ENCODE peak calls at places on chromosome 19, in nine cellular contexts. K is tibial nerve, W is right lobe of liver, N is Peyer's patch, R is uterus, Z is A549, H is H1, L is testis, E is NB4. B is an unnamed sample.

GRCh38 chr19:3655402-3656072 is 28.9 kb upstream of the CACTIN start:
- DNase-seq in K (no peak), W (no peak), N (no peak), R (peak; percentile 62), Z (no peak), H (no peak), L (no peak), E (peak; percentile 41), B (no peak)

GRCh38 chr19:45402469-45403070 is 2.3 kb downstream of the PPP1R13L start:
- DNase-seq in K (no peak), W (peak; percentile 50), N (peak; percentile 77), R (no peak), Z (peak; percentile 96), H (peak; percentile 88), L (no peak), E (peak; percentile 26), B (peak; percentile 76)

GRCh38 chr19:16446108-16447014 is 25.4 kb downstream of the EPS15L1 start:
- DNase-seq in K (no peak), W (no peak), N (peak; percentile 73), R (no peak), Z (no peak), H (no peak), L (no peak), E (no peak), B (no peak)

GRCh38 chr19:34172661-34173144 is 399 bp downstream of the LSM14A start:
- DNase-seq in K (no peak), W (no peak), N (peak; percentile 52), R (no peak), Z (no peak), H (no peak), L (peak; percentile 27), E (no peak), B (no peak)

GRCh38 chr19:8396563-8397203 is 6.5 kb downstream of the RAB11B start:
- DNase-seq in K (no peak), W (no peak), N (peak; percentile 84), R (peak; percentile 72), Z (peak; percentile 38), H (peak; percentile 90), L (peak; percentile 68), E (peak; percentile 90), B (peak; percentile 62)

GRCh38 chr19:18814063-18814462 is 17.7 kb upstream of the UPF1 start:
- DNase-seq in K (no peak), W (no peak), N (no peak), R (peak; percentile 42), Z (no peak), H (no peak), L (peak; percentile 63), E (no peak), B (no peak)

GRCh38 chr19:32708457-32708856 is 11.1 kb upstream of the TDRD12 start:
- DNase-seq in K (no peak), W (no peak), N (no peak), R (no peak), Z (no peak), H (no peak), L (no peak), E (no peak), B (no peak)

GRCh38 chr19:10517361-10517759 is at the start of gene S1PR5:
- DNase-seq in K (no peak), W (no peak), N (no peak), R (no peak), Z (peak; percentile 35), H (no peak), L (no peak), E (no peak), B (peak; percentile 38)

GRCh38 chr19:31992750-31993149 is 352.7 kb upstream of the ZNF507 start:
- DNase-seq in K (no peak), W (no peak), N (no peak), R (no peak), Z (no peak), H (peak; percentile 28), L (no peak), E (no peak), B (no peak)

GRCh38 chr19:46030861-46031550 is 8.2 kb upstream of the PGLYRP1 start:
- DNase-seq in K (no peak), W (no peak), N (peak; percentile 11), R (no peak), Z (no peak), H (no peak), L (no peak), E (no peak), B (no peak)

GRCh38 chr19:1408300-1409203 is 1.2 kb downstream of the DAZAP1 start:
- DNase-seq in K (no peak), W (no peak), N (peak; percentile 70), R (peak; percentile 37), Z (no peak), H (no peak), L (peak; percentile 40), E (peak; percentile 62), B (peak; percentile 59)

GRCh38 chr19:39645800-39646411 is 9.8 kb upstream of the LGALS16 start:
- DNase-seq in K (no peak), W (no peak), N (no peak), R (no peak), Z (no peak), H (peak; percentile 63), L (peak; percentile 20), E (peak; percentile 16), B (no peak)

GRCh38 chr19:40387151-40387550 is 2.8 kb downstream of the HIPK4 start:
- DNase-seq in K (no peak), W (no peak), N (no peak), R (no peak), Z (no peak), H (no peak), L (no peak), E (no peak), B (no peak)

GRCh38 chr19:5686326-5686646 is 3.8 kb upstream of the RPL36 start:
- DNase-seq in K (no peak), W (no peak), N (no peak), R (no peak), Z (no peak), H (no peak), L (no peak), E (no peak), B (no peak)
- H3K4me3 ChIP-seq in K (peak overlapping the region; percentile 63), W (peak overlapping the region; percentile 56), N (peak overlapping the region; percentile 64), R (peak overlapping the region; percentile 48), Z (peak overlapping the region; percentile 65), H (peak overlapping the region; percentile 49), L (peak overlapping the region; percentile 47), E (no peak overlapping the region), B (peak overlapping the region; percentile 63)

GRCh38 chr19:4791183-4792018 is at the start of gene FEM1A:
- DNase-seq in K (peak; percentile 98), W (peak; percentile 100), N (peak; percentile 100), R (peak; percentile 99), Z (peak; percentile 91), H (peak; percentile 99), L (peak; percentile 100), E (peak; percentile 99), B (peak; percentile 99)

GRCh38 chr19:4800591-4801081 is 9.1 kb downstream of the FEM1A start:
- DNase-seq in K (no peak), W (peak; percentile 51), N (no peak), R (no peak), Z (no peak), H (no peak), L (no peak), E (no peak), B (peak; percentile 45)

GRCh38 chr19:4801085-4801619 is 9.6 kb downstream of the FEM1A start:
- DNase-seq in K (no peak), W (no peak), N (no peak), R (no peak), Z (no peak), H (no peak), L (no peak), E (no peak), B (no peak)

GRCh38 chr19:4794971-4795370 is 3.4 kb downstream of the FEM1A start:
- DNase-seq in K (no peak), W (no peak), N (no peak), R (no peak), Z (no peak), H (no peak), L (no peak), E (no peak), B (no peak)

GRCh38 chr19:4795400-4795799 is 3.9 kb downstream of the FEM1A start:
- DNase-seq in K (no peak), W (no peak), N (no peak), R (no peak), Z (no peak), H (no peak), L (no peak), E (no peak), B (no peak)
- TF ChIP-seq CTCF in K (no peak), W (no peak), N (no peak), R (no peak), Z (no peak), H (no peak), L (no peak), E (no peak), B (no peak)

DNA sequence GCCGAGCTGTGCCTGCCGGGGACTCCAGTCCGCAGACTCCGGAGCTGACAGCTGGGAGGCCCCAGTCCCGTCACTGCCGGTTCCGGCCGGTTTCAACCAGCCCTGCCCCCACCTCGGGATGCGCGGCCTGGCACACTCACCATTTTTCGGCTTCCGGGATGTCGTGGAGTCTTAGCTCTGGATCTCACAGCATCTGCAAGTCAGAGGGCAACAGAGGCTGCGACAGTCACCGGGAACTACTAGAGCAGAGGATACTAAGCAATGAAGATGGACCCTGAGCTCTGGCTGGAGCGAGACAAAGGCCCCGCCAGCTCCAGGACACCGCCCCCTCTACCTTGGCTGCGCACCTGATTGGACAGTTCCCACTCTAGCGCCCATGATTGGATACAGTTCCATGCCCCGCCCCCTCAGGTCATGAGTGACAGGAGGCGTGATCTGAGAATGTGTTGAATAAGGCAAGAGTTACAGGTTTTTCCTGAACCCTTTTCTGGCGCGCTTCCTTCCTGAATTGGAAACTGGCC is at the start of gene ZNF682:
- DNase-seq in K (peak; percentile 96), W (peak; percentile 92), N (peak; percentile 98), R (peak; percentile 94), Z (no peak), H (peak; percentile 98), L (peak; percentile 99), E (peak; percentile 92), B (peak; percentile 96)
- TF ChIP-seq POLR2A in K (peak; percentile 40), W (no peak), N (peak; percentile 17), R (no peak), Z (no peak), H (peak; percentile 75), L (no peak), E (no peak), B (peak; percentile 38)

GRCh38 chr19:51547397-51548212 is 16.1 kb upstream of the SIGLEC6 start:
- DNase-seq in K (no peak), W (no peak), N (no peak), R (no peak), Z (no peak), H (no peak), L (no peak), E (peak; percentile 82), B (no peak)

GRCh38 chr19:51549533-51550324 is 18.3 kb upstream of the SIGLEC6 start:
- DNase-seq in K (no peak), W (no peak), N (no peak), R (no peak), Z (no peak), H (no peak), L (no peak), E (no peak), B (no peak)

GRCh38 chr19:51548213-51548651 is 16.8 kb upstream of the SIGLEC6 start:
- DNase-seq in K (no peak), W (no peak), N (no peak), R (no peak), Z (no peak), H (no peak), L (no peak), E (peak; percentile 45), B (no peak)

GRCh38 chr19:51546650-51547396 is 15.4 kb upstream of the SIGLEC6 start:
- DNase-seq in K (no peak), W (no peak), N (no peak), R (no peak), Z (no peak), H (no peak), L (no peak), E (peak; percentile 98), B (no peak)

GRCh38 chr19:51548891-51549305 is 17.4 kb upstream of the SIGLEC6 start:
- DNase-seq in K (no peak), W (no peak), N (no peak), R (no peak), Z (no peak), H (no peak), L (no peak), E (no peak), B (no peak)
- H3K4me3 ChIP-seq in K (no peak overlapping the region), W (no peak overlapping the region), N (no peak overlapping the region), R (no peak overlapping the region), Z (no peak overlapping the region), H (no peak overlapping the region), L (no peak overlapping the region), E (no peak overlapping the region), B (no peak overlapping the region)